ENCODE peak calls at places on chromosome 4, in seven cellular contexts. X, S, L, M, B, W and Y are unnamed samples.

GRCh38 chr4:11470709-11471441 is 42.2 kb upstream of the HS3ST1 start:
- DNase-seq in X (no peak), S (peak; percentile 60), L (no peak), M (no peak), B (no peak), W (no peak), Y (no peak)

GRCh38 chr4:165662341-165662740 is 210.7 kb upstream of the TLL1 start:
- DNase-seq in X (no peak), S (no peak), L (peak; percentile 55), M (peak; percentile 44), B (no peak), W (no peak), Y (no peak)

GRCh38 chr4:26452565-26453531 is 37.4 kb downstream of the CCKAR start:
- DNase-seq in X (no peak), S (no peak), L (no peak), M (no peak), B (peak; percentile 94), W (no peak), Y (no peak)

GRCh38 chr4:32631824-32632223 is 1911.7 kb downstream of the PCDH7 start:
- DNase-seq in X (no peak), S (no peak), L (no peak), M (no peak), B (peak; percentile 1), W (no peak), Y (no peak)

GRCh38 chr4:151248519-151248918 is 28.4 kb upstream of the PRSS48 start:
- DNase-seq in X (no peak), S (no peak), L (no peak), M (no peak), B (no peak), W (no peak), Y (no peak)

GRCh38 chr4:98166025-98166730 is 22.9 kb upstream of the STPG2 start:
- DNase-seq in X (no peak), S (peak; percentile 79), L (peak; percentile 7), M (peak; percentile 72), B (no peak), W (no peak), Y (no peak)

GRCh38 chr4:17336524-17336941 is 175.4 kb downstream of the QDPR start:
- DNase-seq in X (peak; percentile 54), S (peak; percentile 46), L (peak; percentile 52), M (peak; percentile 70), B (no peak), W (peak; percentile 64), Y (no peak)

GRCh38 chr4:19675172-19675811 is 576.4 kb upstream of the SLIT2 start:
- DNase-seq in X (no peak), S (no peak), L (peak; percentile 43), M (peak; percentile 10), B (no peak), W (no peak), Y (no peak)

GRCh38 chr4:25466966-25467697 is 90.1 kb downstream of the ANAPC4 start:
- DNase-seq in X (no peak), S (no peak), L (peak; percentile 37), M (no peak), B (no peak), W (no peak), Y (no peak)

GRCh38 chr4:25756503-25756902 is 100.9 kb downstream of the SLC34A2 start:
- DNase-seq in X (no peak), S (peak; percentile 71), L (no peak), M (no peak), B (no peak), W (no peak), Y (no peak)

GRCh38 chr4:147828361-147828760 is 96.5 kb downstream of the ARHGAP10 start:
- DNase-seq in X (no peak), S (peak; percentile 36), L (peak; percentile 50), M (no peak), B (no peak), W (no peak), Y (no peak)

GRCh38 chr4:175531405-175532091 is 280.5 kb downstream of the GPM6A start:
- DNase-seq in X (no peak), S (peak; percentile 64), L (no peak), M (no peak), B (no peak), W (no peak), Y (peak; percentile 16)

GRCh38 chr4:25823632-25824031 is 39.2 kb downstream of the SEL1L3 start:
- DNase-seq in X (no peak), S (no peak), L (no peak), M (no peak), B (peak; percentile 58), W (no peak), Y (no peak)

GRCh38 chr4:13640149-13640671 is 12.7 kb upstream of the BOD1L1 start:
- DNase-seq in X (no peak), S (peak; percentile 82), L (no peak), M (peak; percentile 87), B (peak; percentile 8), W (no peak), Y (peak; percentile 21)

GRCh38 chr4:52943644-52944043 is 81.5 kb downstream of the RASL11B start:
- DNase-seq in X (no peak), S (no peak), L (no peak), M (no peak), B (no peak), W (no peak), Y (no peak)

GRCh38 chr4:155946486-155946885 is 7.2 kb downstream of the CTSO start:
- DNase-seq in X (no peak), S (no peak), L (no peak), M (peak; percentile 81), B (no peak), W (no peak), Y (no peak)

GRCh38 chr4:140152760-140153418 is 1.1 kb downstream of the MAML3 start:
- DNase-seq in X (no peak), S (peak; percentile 42), L (peak; percentile 67), M (no peak), B (peak; percentile 63), W (peak; percentile 54), Y (no peak)

GRCh38 chr4:23766334-23766733 is 123.5 kb downstream of the PPARGC1A start:
- DNase-seq in X (no peak), S (no peak), L (no peak), M (no peak), B (no peak), W (no peak), Y (no peak)

GRCh38 chr4:155353923-155354540 is 22.7 kb downstream of the MAP9 start:
- DNase-seq in X (peak; percentile 30), S (peak; percentile 35), L (peak; percentile 82), M (peak; percentile 32), B (peak; percentile 21), W (peak; percentile 15), Y (peak; percentile 45)

GRCh38 chr4:93764647-93765246 is 63.8 kb upstream of the ATOH1 start:
- DNase-seq in X (no peak), S (peak; percentile 44), L (peak; percentile 62), M (peak; percentile 36), B (peak; percentile 72), W (no peak), Y (peak; percentile 43)

GRCh38 chr4:67712000-67712625 is 11.2 kb upstream of the UBA6 start:
- DNase-seq in X (no peak), S (no peak), L (no peak), M (no peak), B (peak; percentile 78), W (no peak), Y (no peak)

GRCh38 chr4:122758033-122758432 is 25.5 kb downstream of the BBS12 start:
- DNase-seq in X (no peak), S (peak; percentile 66), L (peak; percentile 58), M (no peak), B (peak; percentile 39), W (no peak), Y (peak; percentile 42)

GRCh38 chr4:6767341-6767724 is 15.2 kb upstream of the KIAA0232 start:
- DNase-seq in X (no peak), S (peak; percentile 67), L (no peak), M (no peak), B (no peak), W (no peak), Y (no peak)

GRCh38 chr4:147194107-147194506 is 248.4 kb upstream of the TTC29 start:
- DNase-seq in X (no peak), S (no peak), L (peak; percentile 44), M (no peak), B (no peak), W (no peak), Y (no peak)

GRCh38 chr4:181301735-181302380 is 941.3 kb upstream of the TENM3 start:
- DNase-seq in X (peak; percentile 10), S (peak; percentile 41), L (peak; percentile 14), M (peak; percentile 65), B (peak; percentile 97), W (no peak), Y (peak; percentile 23)

GRCh38 chr4:91997045-91997444 is 306.7 kb upstream of the GRID2 start:
- DNase-seq in X (no peak), S (no peak), L (no peak), M (no peak), B (no peak), W (no peak), Y (no peak)

GRCh38 chr4:128480945-128481344 is 193.3 kb upstream of the PGRMC2 start:
- DNase-seq in X (no peak), S (no peak), L (no peak), M (no peak), B (no peak), W (no peak), Y (no peak)

GRCh38 chr4:1200425-1201035 is 28.1 kb upstream of the SPON2 start:
- DNase-seq in X (no peak), S (peak; percentile 57), L (peak; percentile 91), M (peak; percentile 97), B (no peak), W (peak; percentile 34), Y (no peak)

GRCh38 chr4:52935317-52935716 is 73.2 kb downstream of the RASL11B start:
- DNase-seq in X (no peak), S (no peak), L (no peak), M (no peak), B (no peak), W (no peak), Y (no peak)

GRCh38 chr4:83112678-83113428 is 1.7 kb downstream of the PLAC8 start:
- DNase-seq in X (peak; percentile 20), S (no peak), L (no peak), M (peak; percentile 22), B (no peak), W (peak; percentile 20), Y (no peak)

GRCh38 chr4:142274137-142274536 is 572.0 kb downstream of the INPP4B start:
- DNase-seq in X (no peak), S (peak; percentile 77), L (peak; percentile 16), M (peak; percentile 14), B (no peak), W (no peak), Y (no peak)

GRCh38 chr4:73422458-73422752 is 13.6 kb upstream of the AFP start:
- DNase-seq in X (no peak), S (no peak), L (no peak), M (no peak), B (no peak), W (no peak), Y (no peak)

GRCh38 chr4:56552273-56552672 is 46.7 kb downstream of the ARL9 start:
- DNase-seq in X (no peak), S (no peak), L (no peak), M (no peak), B (no peak), W (no peak), Y (no peak)

GRCh38 chr4:181264908-181265307 is 978.3 kb upstream of the TENM3 start:
- DNase-seq in X (no peak), S (no peak), L (no peak), M (no peak), B (peak; percentile 94), W (no peak), Y (no peak)

GRCh38 chr4:114386637-114387233 is 211.9 kb upstream of the UGT8 start:
- DNase-seq in X (no peak), S (peak; percentile 44), L (peak; percentile 62), M (peak; percentile 20), B (peak; percentile 33), W (no peak), Y (peak; percentile 23)

GRCh38 chr4:13534344-13535063 is 9.8 kb downstream of the NKX3-2 start:
- DNase-seq in X (no peak), S (peak; percentile 47), L (no peak), M (no peak), B (no peak), W (no peak), Y (no peak)